ENCODE peak calls at places on chromosome 11, in seven cellular contexts. F is non-pigmented ciliary epithelial cell, O is lower leg skin, D is GM04503, L is endothelial cell, B is MCF 10A, T is activated B cell treated with CpG ODN at 0.5 μM for 24 hours. S is an unnamed sample.

GRCh38 chr11:80083561-80083960 is 642.7 kb upstream of the TENM4 start:
- DNase-seq in F (no peak), O (no peak), D (no peak), L (no peak), B (peak), T (no peak), S (no peak)

GRCh38 chr11:8261921-8262551 is 1.6 kb downstream of the LMO1 start:
- DNase-seq in F (no peak), O (peak), D (no peak), L (no peak), B (no peak), T (no peak), S (no peak)

GRCh38 chr11:61019037-61019817 is 47.7 kb downstream of the CD6 start:
- DNase-seq in F (no peak), O (no peak), D (no peak), L (no peak), B (no peak), T (no peak), S (no peak)

GRCh38 chr11:128548655-128549255 is 38.6 kb downstream of the ETS1 start:
- DNase-seq in F (no peak), O (peak), D (no peak), L (peak), B (no peak), T (peak), S (peak)

GRCh38 chr11:14973621-14974020 is 1.5 kb upstream of the CALCA start:
- DNase-seq in F (no peak), O (no peak), D (no peak), L (peak), B (no peak), T (peak), S (no peak)

GRCh38 chr11:94813436-94813720 is 45.2 kb downstream of the AMOTL1 start:
- DNase-seq in F (no peak), O (no peak), D (no peak), L (no peak), B (no peak), T (no peak), S (no peak)

GRCh38 chr11:112470355-112470754 is 209.7 kb upstream of the PLET1 start:
- DNase-seq in F (no peak), O (no peak), D (no peak), L (no peak), B (peak), T (no peak), S (no peak)

GRCh38 chr11:35274909-35275807 is 136.2 kb downstream of the CD44 start:
- DNase-seq in F (no peak), O (peak), D (peak), L (no peak), B (peak), T (no peak), S (peak)

GRCh38 chr11:111306321-111306720 is 8.0 kb downstream of the POU2AF3 start:
- DNase-seq in F (no peak), O (no peak), D (no peak), L (no peak), B (no peak), T (no peak), S (no peak)

GRCh38 chr11:118010738-118011461 is 24.7 kb downstream of the IL10RA start:
- DNase-seq in F (no peak), O (no peak), D (no peak), L (no peak), B (no peak), T (peak), S (peak)